ENCODE peak calls at places on chromosomes 3 and 15, in four cellular contexts. D is body of pancreas, X is astrocyte of the spinal cord, G is left ventricle myocardium inferior. Y is an unnamed sample.

GRCh38 chr3:62277986-62278385 is 95.4 kb downstream of the FEZF2 start:
- DNase-seq in D (no peak), X (no peak), G (no peak), Y (no peak)

GRCh38 chr3:30268288-30268687 is 338.1 kb upstream of the TGFBR2 start:
- DNase-seq in D (no peak), X (no peak), G (no peak), Y (peak)

GRCh38 chr15:92714457-92715401 is 59.2 kb upstream of the FAM174B start:
- DNase-seq in D (peak), X (peak), G (peak), Y (peak)

GRCh38 chr3:27721717-27722564 is at the start of gene EOMES:
- DNase-seq in D (peak), X (peak), G (no peak), Y (peak)

GRCh38 chr3:124780767-124781485 is 50.7 kb downstream of the UMPS start:
- DNase-seq in D (peak), X (peak), G (peak), Y (peak)

GRCh38 chr3:39106281-39107055 is 959 bp downstream of the GORASP1 start:
- DNase-seq in D (no peak), X (peak), G (no peak), Y (peak)

GRCh38 chr3:123344175-123344908 is 104.5 kb downstream of the ADCY5 start:
- DNase-seq in D (no peak), X (peak), G (peak), Y (peak)

GRCh38 chr15:80188293-80188692 is 35.5 kb downstream of the FAH start:
- DNase-seq in D (no peak), X (no peak), G (no peak), Y (no peak)

GRCh38 chr3:168981396-168981795 is 682.1 kb downstream of the MECOM start:
- DNase-seq in D (no peak), X (no peak), G (no peak), Y (no peak)

GRCh38 chr3:37290551-37290950 is 116.2 kb upstream of the LRRFIP2 start:
- DNase-seq in D (no peak), X (peak), G (no peak), Y (peak)

GRCh38 chr3:14031271-14031670 is 93.4 kb downstream of the CHCHD4 start:
- DNase-seq in D (no peak), X (peak), G (no peak), Y (no peak)

GRCh38 chr3:178847170-178847569 is 224.4 kb downstream of the ZMAT3 start:
- DNase-seq in D (no peak), X (peak), G (no peak), Y (peak)

GRCh38 chr15:101724675-101725005 is 367 bp upstream of the TARS3 start:
- DNase-seq in D (no peak), X (no peak), G (no peak), Y (no peak)

GRCh38 chr3:135944831-135945230 is 20.7 kb upstream of the PPP2R3A start:
- DNase-seq in D (no peak), X (no peak), G (no peak), Y (no peak)

GRCh38 chr3:39980021-39980420 is 170.6 kb downstream of the MYRIP start:
- DNase-seq in D (no peak), X (no peak), G (no peak), Y (no peak)

GRCh38 chr3:172848910-172849309 is 98.4 kb downstream of the ECT2 start:
- DNase-seq in D (no peak), X (peak), G (no peak), Y (peak)

GRCh38 chr15:90327313-90327712 is 24.8 kb upstream of the ZNF774 start:
- DNase-seq in D (no peak), X (no peak), G (no peak), Y (no peak)

GRCh38 chr3:186021673-186022362 is 84.0 kb upstream of the TRA2B start:
- DNase-seq in D (no peak), X (peak), G (no peak), Y (peak)

GRCh38 chr3:12629560-12629959 is 34.4 kb downstream of the RAF1 start:
- DNase-seq in D (peak), X (peak), G (peak), Y (no peak)

GRCh38 chr3:182238141-182238540 is 526.4 kb downstream of the SOX2 start:
- DNase-seq in D (no peak), X (peak), G (peak), Y (no peak)

GRCh38 chr3:126013742-126014141 is 44.8 kb downstream of the ROPN1B start:
- DNase-seq in D (no peak), X (peak), G (no peak), Y (no peak)

GRCh38 chr3:46400000-46400734 is 6.7 kb downstream of the CCR5AS start:
- DNase-seq in D (no peak), X (peak), G (no peak), Y (peak)

GRCh38 chr3:48468329-48468731 is 21.8 kb downstream of the ATRIP start:
- DNase-seq in D (peak), X (no peak), G (no peak), Y (no peak)

GRCh38 chr15:58698887-58699641 is 50.4 kb downstream of the ADAM10 start:
- DNase-seq in D (no peak), X (peak), G (no peak), Y (no peak)

GRCh38 chr3:18444597-18445420 is 19.7 kb upstream of the SATB1 start:
- DNase-seq in D (peak), X (peak), G (peak), Y (peak)

GRCh38 chr15:27408428-27408827 is 437.4 kb downstream of the GABRG3 start:
- DNase-seq in D (no peak), X (no peak), G (no peak), Y (no peak)

GRCh38 chr15:68252925-68253534 is 23.5 kb upstream of the CLN6 start:
- DNase-seq in D (peak), X (peak), G (no peak), Y (peak)

GRCh38 chr15:51505251-51505650 is 117.3 kb downstream of the DMXL2 start:
- DNase-seq in D (no peak), X (no peak), G (no peak), Y (no peak)

GRCh38 chr15:90362936-90363212 is 10.8 kb downstream of the ZNF774 start:
- DNase-seq in D (no peak), X (peak), G (no peak), Y (peak)

GRCh38 chr3:55467099-55467498 is 20.0 kb downstream of the WNT5A start:
- DNase-seq in D (no peak), X (peak), G (no peak), Y (peak)

GRCh38 chr3:67083277-67083676 is 85.2 kb downstream of the KBTBD8 start:
- DNase-seq in D (no peak), X (no peak), G (no peak), Y (peak)

GRCh38 chr3:128152419-128153155 is 694 bp upstream of the EEFSEC start:
- DNase-seq in D (peak), X (no peak), G (no peak), Y (peak)

GRCh38 chr3:25843332-25843731 is 53.4 kb downstream of the OXSM start:
- DNase-seq in D (no peak), X (no peak), G (no peak), Y (peak)
- TF ChIP-seq CTCF in D (no peak), X (no peak), G (peak), Y (no peak)

DNA sequence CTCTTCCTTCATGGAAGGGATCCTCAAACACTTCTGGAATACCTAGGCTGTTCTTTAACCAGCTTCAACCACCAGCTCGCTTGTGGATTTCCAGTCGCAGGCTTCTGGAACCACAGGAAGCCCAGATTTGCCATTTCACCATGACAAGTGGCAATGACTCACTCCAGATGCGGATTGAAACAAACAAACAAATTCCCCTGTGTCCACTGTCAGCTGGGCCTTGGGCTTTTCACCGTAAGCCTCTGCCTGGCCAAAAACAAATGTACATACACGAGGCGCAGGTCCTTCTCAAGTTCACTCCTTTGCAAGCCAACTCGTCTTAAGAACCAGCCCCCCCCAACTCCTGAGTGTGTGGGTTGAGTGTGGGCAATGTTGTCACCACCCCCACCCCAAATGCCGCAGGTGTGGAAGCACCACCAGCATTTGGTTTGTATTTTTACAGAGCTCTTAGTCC is 8.8 kb downstream of the BCL6 start:
- DNase-seq in D (peak), X (peak), G (no peak), Y (peak)
- H3K4me3 ChIP-seq in D (no peak), X (no peak), G (peak), Y (peak)

DNA sequence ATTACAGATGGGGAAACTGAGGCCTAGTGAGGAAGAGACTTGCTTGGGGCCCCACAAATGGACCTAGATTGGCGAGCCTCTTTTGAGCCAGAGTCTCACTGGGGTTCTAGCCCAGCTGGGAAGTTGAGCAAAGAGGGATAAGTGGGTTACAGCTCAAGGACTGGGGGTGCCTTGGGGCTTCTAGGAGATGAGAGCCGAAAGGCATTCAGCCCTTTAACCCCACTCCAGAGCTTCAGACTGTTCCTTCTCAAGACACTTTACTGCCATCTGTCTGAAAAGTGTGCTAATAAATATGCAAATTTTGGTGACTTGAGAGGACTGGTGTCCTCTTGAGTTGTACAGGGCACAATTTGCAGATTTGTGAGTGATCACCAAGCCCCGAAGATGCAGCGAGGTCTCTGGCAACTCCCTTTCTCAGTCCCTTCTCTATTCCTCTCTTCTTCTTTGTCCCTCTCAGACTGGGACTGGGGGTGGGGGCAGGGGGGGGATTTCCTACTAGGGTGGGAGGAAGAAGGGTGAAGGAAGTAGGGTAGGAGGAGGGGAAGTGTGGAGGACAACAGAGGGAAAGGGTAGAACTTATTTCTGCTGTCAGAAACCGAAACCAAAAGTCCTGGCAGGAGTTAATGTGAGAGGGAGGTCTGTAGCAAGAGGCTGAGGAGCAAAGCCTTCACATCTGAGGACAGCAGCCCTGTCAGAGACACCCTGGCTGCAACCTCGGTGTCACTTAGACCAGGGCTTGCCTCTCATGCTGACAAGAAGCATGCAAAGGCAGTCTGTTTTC is 16.2 kb upstream of the ANKDD1A start:
- DNase-seq in D (peak), X (peak), G (no peak), Y (peak)
- TF ChIP-seq CTCF in D (no peak), X (no peak), G (no peak), Y (no peak)

GRCh38 chr15:76863693-76864092 is 41.4 kb downstream of the SCAPER start:
- DNase-seq in D (no peak), X (no peak), G (no peak), Y (no peak)
- H3K4me3 ChIP-seq in D (no peak), X (no peak), G (no peak), Y (no peak)

GRCh38 chr15:100106732-100107131 is 235.0 kb downstream of the ADAMTS17 start:
- DNase-seq in D (no peak), X (no peak), G (no peak), Y (peak)

GRCh38 chr15:100107151-100107550 is 234.6 kb downstream of the ADAMTS17 start:
- DNase-seq in D (no peak), X (no peak), G (no peak), Y (no peak)

GRCh38 chr15:100108346-100108745 is 233.4 kb downstream of the ADAMTS17 start:
- DNase-seq in D (no peak), X (no peak), G (no peak), Y (no peak)

GRCh38 chr15:100108846-100109245 is 232.9 kb downstream of the ADAMTS17 start:
- DNase-seq in D (no peak), X (no peak), G (no peak), Y (no peak)

DNA sequence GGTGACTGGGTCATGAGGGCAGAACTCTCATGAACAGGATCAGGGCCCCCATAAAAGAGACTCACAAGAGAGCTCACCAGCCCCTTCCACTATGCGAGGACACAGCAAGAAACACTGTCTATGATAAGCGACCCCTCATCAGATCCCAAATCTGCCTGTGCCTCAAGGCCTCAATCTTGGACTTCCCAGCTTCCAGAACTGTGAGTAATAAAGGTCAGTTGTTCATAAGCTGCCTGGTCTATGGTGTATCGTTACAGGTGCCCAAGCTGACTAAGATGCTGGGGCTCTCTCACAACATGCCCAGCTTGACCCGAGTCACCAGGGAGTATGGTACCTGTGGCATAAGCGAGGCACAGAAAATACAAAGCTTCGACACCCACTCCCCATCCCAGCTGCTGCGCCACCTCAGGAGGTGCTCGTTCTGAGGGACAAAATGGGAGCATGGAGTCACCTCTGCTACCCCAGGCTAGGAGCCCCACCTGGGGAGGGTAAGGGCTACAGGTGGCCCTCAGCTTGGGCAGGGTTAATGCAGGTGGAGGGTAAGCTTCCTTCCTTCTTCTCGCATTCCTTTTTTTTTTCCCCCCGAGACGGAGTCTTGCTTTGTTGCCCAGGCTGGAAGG is 234.1 kb downstream of the ADAMTS17 start:
- DNase-seq in D (no peak), X (no peak), G (no peak), Y (no peak)
- TF ChIP-seq CTCF in D (no peak), X (no peak), G (no peak), Y (no peak)

GRCh38 chr3:134072881-134073582 is 43.3 kb upstream of the SLCO2A1 start:
- DNase-seq in D (no peak), X (no peak), G (no peak), Y (no peak)

GRCh38 chr3:134074790-134075567 is 45.3 kb upstream of the SLCO2A1 start:
- DNase-seq in D (no peak), X (no peak), G (no peak), Y (no peak)

GRCh38 chr3:134075568-134075825 is 45.8 kb upstream of the SLCO2A1 start:
- DNase-seq in D (no peak), X (no peak), G (no peak), Y (no peak)

GRCh38 chr3:134073583-134073945 is 43.8 kb upstream of the SLCO2A1 start:
- DNase-seq in D (no peak), X (no peak), G (no peak), Y (no peak)

DNA sequence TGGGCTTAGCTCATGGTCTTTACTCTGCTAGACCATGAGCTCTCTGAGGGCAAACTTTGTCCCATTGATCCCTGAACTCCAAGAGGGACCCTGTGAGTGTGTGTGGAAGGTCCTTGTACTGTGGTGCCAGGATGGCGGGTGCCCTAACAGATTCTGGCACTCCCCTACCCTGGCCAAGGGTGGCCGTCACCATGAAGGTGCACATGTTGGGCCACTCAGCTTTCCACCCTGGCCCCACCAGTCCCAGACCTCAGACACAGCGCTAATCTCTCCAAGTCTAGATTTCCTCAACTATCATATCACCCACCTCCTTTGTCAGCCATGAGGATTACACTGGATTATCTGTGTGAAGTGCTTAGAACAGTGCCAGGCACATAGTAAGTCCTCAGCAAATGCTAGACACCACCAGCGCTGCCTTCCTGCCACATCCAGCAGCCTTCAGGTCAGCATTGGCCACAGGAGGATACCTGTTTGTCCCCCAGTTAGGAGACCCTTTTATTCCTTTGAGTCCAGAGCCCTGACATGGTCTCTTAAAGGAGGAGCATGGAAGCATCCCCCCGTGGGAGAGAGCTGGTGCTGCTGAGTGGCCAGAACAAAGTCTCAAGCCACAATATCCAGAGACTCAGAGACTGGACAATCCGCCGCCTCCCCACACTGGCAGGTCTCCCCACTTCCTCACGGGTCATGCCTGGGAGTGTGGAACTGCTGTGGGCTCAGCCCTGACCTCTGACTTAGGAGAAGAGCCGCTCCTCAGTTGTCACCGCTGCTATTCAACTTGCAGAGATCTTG is 44.5 kb upstream of the SLCO2A1 start:
- DNase-seq in D (no peak), X (no peak), G (no peak), Y (no peak)
- H3K4me3 ChIP-seq in D (no peak), X (no peak), G (no peak), Y (no peak)

DNA sequence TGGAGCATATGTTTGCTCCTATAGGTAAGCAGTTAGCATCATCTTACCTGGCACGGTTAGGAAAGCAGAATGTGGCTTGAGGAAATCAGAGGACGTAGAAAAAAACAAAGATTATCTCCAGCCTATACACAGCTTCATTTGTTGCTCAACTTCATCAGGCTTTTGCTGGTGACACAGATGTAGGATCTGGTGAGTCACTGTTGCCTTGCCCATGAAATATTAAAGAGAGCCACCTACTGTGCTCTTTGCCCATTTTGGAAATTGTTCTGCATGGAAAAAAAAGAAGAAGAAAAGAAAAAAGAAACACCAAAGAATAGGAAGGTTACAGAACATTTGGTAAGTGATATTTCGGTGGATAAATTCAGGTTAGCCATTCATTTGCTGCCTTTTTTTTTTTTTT is 3.8 kb downstream of the IL1RAP start:
- DNase-seq in D (no peak), X (peak), G (no peak), Y (peak)
- TF ChIP-seq CTCF in D (no peak), X (no peak), G (no peak), Y (peak)

DNA sequence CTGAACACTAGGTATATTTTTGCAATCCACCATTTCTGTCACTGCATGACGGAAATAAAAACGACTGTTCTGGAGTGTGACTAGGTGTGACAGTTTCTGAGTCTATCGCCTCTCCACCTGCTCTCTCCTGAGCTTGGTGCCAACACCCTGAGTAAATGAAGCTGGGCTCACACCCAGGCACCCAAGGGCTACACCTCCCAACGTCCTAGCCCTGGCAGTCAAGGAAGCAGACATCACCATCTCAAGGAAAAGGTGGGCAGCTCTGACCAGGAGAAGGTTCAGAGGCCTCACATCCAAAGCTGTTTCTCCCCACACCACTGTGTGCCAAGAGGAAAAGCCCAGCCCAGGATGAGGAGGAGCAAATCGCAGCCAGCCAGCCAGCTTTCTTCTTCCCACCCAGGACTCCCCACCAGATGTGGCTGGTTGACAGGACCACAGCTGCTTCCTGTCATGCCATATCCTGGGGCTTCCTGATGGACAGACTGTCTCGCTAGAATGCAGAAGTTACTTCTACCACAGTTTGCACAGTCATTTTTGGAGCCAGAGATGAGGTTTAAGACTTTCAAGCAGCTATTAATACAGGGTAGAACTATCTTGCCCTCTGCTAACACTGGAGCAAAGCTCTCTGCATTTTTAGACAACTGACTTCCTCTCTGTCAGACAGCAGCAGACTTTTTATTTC is 3.3 kb downstream of the SCAMP2 start:
- DNase-seq in D (peak), X (no peak), G (peak), Y (peak)
- H3K4me3 ChIP-seq in D (no peak), X (no peak), G (peak), Y (no peak)

Y was measured in fibroblast of pulmonary artery.